ENCODE peak calls at places on chromosomes 1 and 21, in seven cellular contexts. One of them, this sample, is unnamed.

GRCh38 chr1:65717815-65718454 is 74.8 kb upstream of the PDE4B start:
- DNase-seq in astrocyte of the spinal cord: peak
- DNase-seq in RCC 7860: no peak
- DNase-seq in activated T-helper 1 cell treated with anti-CD3 and anti-CD28 coated beads, Interleukin-12 subunit alpha, Interleukin-12 subunit beta, Interleukin-2, Interleukin-4 antibody, amounts not matched to agents 30 ng/mL and 10 ng/mL and 1 ng/mL, durations not matched to agents 14 hours and 24 hours and 36 hours: no peak
- DNase-seq in fibroblast of the aortic adventitia: peak
- DNase-seq in neural crest cell: no peak
- DNase-seq in fibroblast of pulmonary artery: peak
- DNase-seq in this sample: peak

GRCh38 chr1:52386458-52386857 is 17.8 kb downstream of the ORC1 start:
- DNase-seq in fibroblast of the aortic adventitia: no peak
- DNase-seq in astrocyte of the spinal cord: no peak
- DNase-seq in fibroblast of pulmonary artery: no peak
- DNase-seq in neural crest cell: no peak
- DNase-seq in RCC 7860: no peak
- DNase-seq in activated T-helper 1 cell treated with anti-CD3 and anti-CD28 coated beads, Interleukin-12 subunit alpha, Interleukin-12 subunit beta, Interleukin-2, Interleukin-4 antibody, amounts not matched to agents 30 ng/mL and 10 ng/mL and 1 ng/mL, durations not matched to agents 14 hours and 24 hours and 36 hours: no peak
- DNase-seq in this sample: no peak

GRCh38 chr1:85495556-85495955 is 30.6 kb upstream of the DDAH1 start:
- DNase-seq in neural crest cell: no peak
- DNase-seq in astrocyte of the spinal cord: peak
- DNase-seq in activated T-helper 1 cell treated with anti-CD3 and anti-CD28 coated beads, Interleukin-12 subunit alpha, Interleukin-12 subunit beta, Interleukin-2, Interleukin-4 antibody, amounts not matched to agents 30 ng/mL and 10 ng/mL and 1 ng/mL, durations not matched to agents 14 hours and 24 hours and 36 hours: no peak
- DNase-seq in fibroblast of the aortic adventitia: peak
- DNase-seq in fibroblast of pulmonary artery: peak
- DNase-seq in RCC 7860: peak
- DNase-seq in this sample: peak

GRCh38 chr1:2099871-2100774 is 49.9 kb downstream of the PRKCZ start:
- DNase-seq in activated T-helper 1 cell treated with anti-CD3 and anti-CD28 coated beads, Interleukin-12 subunit alpha, Interleukin-12 subunit beta, Interleukin-2, Interleukin-4 antibody, amounts not matched to agents 30 ng/mL and 10 ng/mL and 1 ng/mL, durations not matched to agents 14 hours and 24 hours and 36 hours: no peak
- DNase-seq in fibroblast of pulmonary artery: no peak
- DNase-seq in RCC 7860: no peak
- DNase-seq in neural crest cell: no peak
- DNase-seq in astrocyte of the spinal cord: no peak
- DNase-seq in fibroblast of the aortic adventitia: no peak
- DNase-seq in this sample: no peak

GRCh38 chr1:11138952-11139351 is 39.3 kb upstream of the EXOSC10 start:
- DNase-seq in astrocyte of the spinal cord: peak
- DNase-seq in fibroblast of pulmonary artery: peak
- DNase-seq in fibroblast of the aortic adventitia: peak
- DNase-seq in RCC 7860: no peak
- DNase-seq in activated T-helper 1 cell treated with anti-CD3 and anti-CD28 coated beads, Interleukin-12 subunit alpha, Interleukin-12 subunit beta, Interleukin-2, Interleukin-4 antibody, amounts not matched to agents 30 ng/mL and 10 ng/mL and 1 ng/mL, durations not matched to agents 14 hours and 24 hours and 36 hours: no peak
- DNase-seq in neural crest cell: no peak
- DNase-seq in this sample: peak

GRCh38 chr1:151668090-151668489 is 48.5 kb downstream of the CELF3 start:
- DNase-seq in activated T-helper 1 cell treated with anti-CD3 and anti-CD28 coated beads, Interleukin-12 subunit alpha, Interleukin-12 subunit beta, Interleukin-2, Interleukin-4 antibody, amounts not matched to agents 30 ng/mL and 10 ng/mL and 1 ng/mL, durations not matched to agents 14 hours and 24 hours and 36 hours: no peak
- DNase-seq in astrocyte of the spinal cord: no peak
- DNase-seq in fibroblast of pulmonary artery: no peak
- DNase-seq in fibroblast of the aortic adventitia: no peak
- DNase-seq in RCC 7860: no peak
- DNase-seq in neural crest cell: no peak
- DNase-seq in this sample: no peak

GRCh38 chr1:104780470-104781078 is 1030.9 kb downstream of the AMY1C start:
- DNase-seq in neural crest cell: peak
- DNase-seq in fibroblast of pulmonary artery: peak
- DNase-seq in RCC 7860: peak
- DNase-seq in astrocyte of the spinal cord: peak
- DNase-seq in activated T-helper 1 cell treated with anti-CD3 and anti-CD28 coated beads, Interleukin-12 subunit alpha, Interleukin-12 subunit beta, Interleukin-2, Interleukin-4 antibody, amounts not matched to agents 30 ng/mL and 10 ng/mL and 1 ng/mL, durations not matched to agents 14 hours and 24 hours and 36 hours: no peak
- DNase-seq in fibroblast of the aortic adventitia: peak
- DNase-seq in this sample: no peak

GRCh38 chr1:51792864-51793263 is 85.7 kb downstream of the NRDC start:
- DNase-seq in fibroblast of pulmonary artery: peak
- DNase-seq in neural crest cell: no peak
- DNase-seq in fibroblast of the aortic adventitia: peak
- DNase-seq in RCC 7860: peak
- DNase-seq in activated T-helper 1 cell treated with anti-CD3 and anti-CD28 coated beads, Interleukin-12 subunit alpha, Interleukin-12 subunit beta, Interleukin-2, Interleukin-4 antibody, amounts not matched to agents 30 ng/mL and 10 ng/mL and 1 ng/mL, durations not matched to agents 14 hours and 24 hours and 36 hours: no peak
- DNase-seq in astrocyte of the spinal cord: peak
- DNase-seq in this sample: peak

GRCh38 chr21:36718951-36719501 is 20.1 kb downstream of the SIM2 start:
- DNase-seq in neural crest cell: no peak
- DNase-seq in fibroblast of the aortic adventitia: no peak
- DNase-seq in fibroblast of pulmonary artery: no peak
- DNase-seq in activated T-helper 1 cell treated with anti-CD3 and anti-CD28 coated beads, Interleukin-12 subunit alpha, Interleukin-12 subunit beta, Interleukin-2, Interleukin-4 antibody, amounts not matched to agents 30 ng/mL and 10 ng/mL and 1 ng/mL, durations not matched to agents 14 hours and 24 hours and 36 hours: no peak
- DNase-seq in astrocyte of the spinal cord: no peak
- DNase-seq in RCC 7860: no peak
- DNase-seq in this sample: peak

GRCh38 chr1:89810880-89811279 is 10.0 kb upstream of the LRRC8D start:
- DNase-seq in fibroblast of the aortic adventitia: no peak
- DNase-seq in activated T-helper 1 cell treated with anti-CD3 and anti-CD28 coated beads, Interleukin-12 subunit alpha, Interleukin-12 subunit beta, Interleukin-2, Interleukin-4 antibody, amounts not matched to agents 30 ng/mL and 10 ng/mL and 1 ng/mL, durations not matched to agents 14 hours and 24 hours and 36 hours: no peak
- DNase-seq in fibroblast of pulmonary artery: no peak
- DNase-seq in astrocyte of the spinal cord: no peak
- DNase-seq in neural crest cell: no peak
- DNase-seq in RCC 7860: no peak
- DNase-seq in this sample: no peak

GRCh38 chr1:119714583-119714982 is 2.8 kb downstream of the PHGDH start:
- DNase-seq in fibroblast of pulmonary artery: peak
- DNase-seq in activated T-helper 1 cell treated with anti-CD3 and anti-CD28 coated beads, Interleukin-12 subunit alpha, Interleukin-12 subunit beta, Interleukin-2, Interleukin-4 antibody, amounts not matched to agents 30 ng/mL and 10 ng/mL and 1 ng/mL, durations not matched to agents 14 hours and 24 hours and 36 hours: no peak
- DNase-seq in RCC 7860: no peak
- DNase-seq in neural crest cell: no peak
- DNase-seq in fibroblast of the aortic adventitia: peak
- DNase-seq in astrocyte of the spinal cord: no peak
- DNase-seq in this sample: no peak

GRCh38 chr1:28537457-28538199 is 15.3 kb upstream of the TRNAU1AP start:
- DNase-seq in neural crest cell: no peak
- DNase-seq in fibroblast of pulmonary artery: no peak
- DNase-seq in fibroblast of the aortic adventitia: no peak
- DNase-seq in astrocyte of the spinal cord: no peak
- DNase-seq in RCC 7860: no peak
- DNase-seq in activated T-helper 1 cell treated with anti-CD3 and anti-CD28 coated beads, Interleukin-12 subunit alpha, Interleukin-12 subunit beta, Interleukin-2, Interleukin-4 antibody, amounts not matched to agents 30 ng/mL and 10 ng/mL and 1 ng/mL, durations not matched to agents 14 hours and 24 hours and 36 hours: no peak
- DNase-seq in this sample: peak

GRCh38 chr21:34846601-34847112 is 177.9 kb downstream of the CLIC6 start:
- DNase-seq in fibroblast of pulmonary artery: peak
- DNase-seq in fibroblast of the aortic adventitia: peak
- DNase-seq in astrocyte of the spinal cord: peak
- DNase-seq in neural crest cell: no peak
- DNase-seq in RCC 7860: no peak
- DNase-seq in activated T-helper 1 cell treated with anti-CD3 and anti-CD28 coated beads, Interleukin-12 subunit alpha, Interleukin-12 subunit beta, Interleukin-2, Interleukin-4 antibody, amounts not matched to agents 30 ng/mL and 10 ng/mL and 1 ng/mL, durations not matched to agents 14 hours and 24 hours and 36 hours: no peak
- DNase-seq in this sample: peak

GRCh38 chr1:154669464-154670282 is 61.7 kb upstream of the ADAR start:
- DNase-seq in RCC 7860: peak
- DNase-seq in fibroblast of the aortic adventitia: peak
- DNase-seq in activated T-helper 1 cell treated with anti-CD3 and anti-CD28 coated beads, Interleukin-12 subunit alpha, Interleukin-12 subunit beta, Interleukin-2, Interleukin-4 antibody, amounts not matched to agents 30 ng/mL and 10 ng/mL and 1 ng/mL, durations not matched to agents 14 hours and 24 hours and 36 hours: peak
- DNase-seq in neural crest cell: peak
- DNase-seq in astrocyte of the spinal cord: peak
- DNase-seq in fibroblast of pulmonary artery: peak
- DNase-seq in this sample: peak

GRCh38 chr1:20165522-20165951 is 20.4 kb upstream of the UBXN10 start:
- DNase-seq in activated T-helper 1 cell treated with anti-CD3 and anti-CD28 coated beads, Interleukin-12 subunit alpha, Interleukin-12 subunit beta, Interleukin-2, Interleukin-4 antibody, amounts not matched to agents 30 ng/mL and 10 ng/mL and 1 ng/mL, durations not matched to agents 14 hours and 24 hours and 36 hours: no peak
- DNase-seq in fibroblast of the aortic adventitia: no peak
- DNase-seq in RCC 7860: no peak
- DNase-seq in neural crest cell: no peak
- DNase-seq in astrocyte of the spinal cord: no peak
- DNase-seq in fibroblast of pulmonary artery: peak
- DNase-seq in this sample: peak

GRCh38 chr1:160521554-160521953 is 1.5 kb downstream of the SLAMF6 start:
- DNase-seq in activated T-helper 1 cell treated with anti-CD3 and anti-CD28 coated beads, Interleukin-12 subunit alpha, Interleukin-12 subunit beta, Interleukin-2, Interleukin-4 antibody, amounts not matched to agents 30 ng/mL and 10 ng/mL and 1 ng/mL, durations not matched to agents 14 hours and 24 hours and 36 hours: no peak
- DNase-seq in neural crest cell: no peak
- DNase-seq in RCC 7860: no peak
- DNase-seq in astrocyte of the spinal cord: no peak
- DNase-seq in fibroblast of the aortic adventitia: no peak
- DNase-seq in fibroblast of pulmonary artery: no peak
- DNase-seq in this sample: no peak

GRCh38 chr1:178542554-178543290 is 29.8 kb downstream of the TEX35 start:
- DNase-seq in RCC 7860: peak
- DNase-seq in fibroblast of the aortic adventitia: peak
- DNase-seq in neural crest cell: peak
- DNase-seq in fibroblast of pulmonary artery: peak
- DNase-seq in astrocyte of the spinal cord: peak
- DNase-seq in activated T-helper 1 cell treated with anti-CD3 and anti-CD28 coated beads, Interleukin-12 subunit alpha, Interleukin-12 subunit beta, Interleukin-2, Interleukin-4 antibody, amounts not matched to agents 30 ng/mL and 10 ng/mL and 1 ng/mL, durations not matched to agents 14 hours and 24 hours and 36 hours: peak
- DNase-seq in this sample: peak

GRCh38 chr1:21899267-21899810 is 37.8 kb downstream of the HSPG2 start:
- DNase-seq in activated T-helper 1 cell treated with anti-CD3 and anti-CD28 coated beads, Interleukin-12 subunit alpha, Interleukin-12 subunit beta, Interleukin-2, Interleukin-4 antibody, amounts not matched to agents 30 ng/mL and 10 ng/mL and 1 ng/mL, durations not matched to agents 14 hours and 24 hours and 36 hours: no peak
- DNase-seq in RCC 7860: no peak
- DNase-seq in fibroblast of pulmonary artery: no peak
- DNase-seq in astrocyte of the spinal cord: no peak
- DNase-seq in neural crest cell: no peak
- DNase-seq in fibroblast of the aortic adventitia: no peak
- DNase-seq in this sample: no peak

GRCh38 chr21:45033791-45034555 is 40.4 kb upstream of the ADARB1 start:
- DNase-seq in astrocyte of the spinal cord: no peak
- DNase-seq in activated T-helper 1 cell treated with anti-CD3 and anti-CD28 coated beads, Interleukin-12 subunit alpha, Interleukin-12 subunit beta, Interleukin-2, Interleukin-4 antibody, amounts not matched to agents 30 ng/mL and 10 ng/mL and 1 ng/mL, durations not matched to agents 14 hours and 24 hours and 36 hours: no peak
- DNase-seq in neural crest cell: no peak
- DNase-seq in fibroblast of the aortic adventitia: peak
- DNase-seq in fibroblast of pulmonary artery: peak
- DNase-seq in RCC 7860: no peak
- DNase-seq in this sample: peak

GRCh38 chr1:118116909-118117308 is 68.1 kb downstream of the SPAG17 start:
- DNase-seq in neural crest cell: no peak
- DNase-seq in activated T-helper 1 cell treated with anti-CD3 and anti-CD28 coated beads, Interleukin-12 subunit alpha, Interleukin-12 subunit beta, Interleukin-2, Interleukin-4 antibody, amounts not matched to agents 30 ng/mL and 10 ng/mL and 1 ng/mL, durations not matched to agents 14 hours and 24 hours and 36 hours: no peak
- DNase-seq in fibroblast of pulmonary artery: no peak
- DNase-seq in astrocyte of the spinal cord: no peak
- DNase-seq in RCC 7860: no peak
- DNase-seq in fibroblast of the aortic adventitia: no peak
- DNase-seq in this sample: no peak

GRCh38 chr1:201538618-201539551 is at the start of gene NAV1:
- DNase-seq in neural crest cell: peak
- DNase-seq in fibroblast of pulmonary artery: peak
- DNase-seq in activated T-helper 1 cell treated with anti-CD3 and anti-CD28 coated beads, Interleukin-12 subunit alpha, Interleukin-12 subunit beta, Interleukin-2, Interleukin-4 antibody, amounts not matched to agents 30 ng/mL and 10 ng/mL and 1 ng/mL, durations not matched to agents 14 hours and 24 hours and 36 hours: no peak
- DNase-seq in astrocyte of the spinal cord: peak
- DNase-seq in fibroblast of the aortic adventitia: peak
- DNase-seq in RCC 7860: peak
- DNase-seq in this sample: peak

GRCh38 chr1:7384679-7385078 is 386.4 kb upstream of the VAMP3 start:
- DNase-seq in activated T-helper 1 cell treated with anti-CD3 and anti-CD28 coated beads, Interleukin-12 subunit alpha, Interleukin-12 subunit beta, Interleukin-2, Interleukin-4 antibody, amounts not matched to agents 30 ng/mL and 10 ng/mL and 1 ng/mL, durations not matched to agents 14 hours and 24 hours and 36 hours: no peak
- DNase-seq in fibroblast of the aortic adventitia: no peak
- DNase-seq in RCC 7860: no peak
- DNase-seq in neural crest cell: no peak
- DNase-seq in fibroblast of pulmonary artery: no peak
- DNase-seq in astrocyte of the spinal cord: no peak
- DNase-seq in this sample: no peak

GRCh38 chr1:83815348-83815747 is 183.6 kb downstream of the TTLL7 start:
- DNase-seq in neural crest cell: no peak
- DNase-seq in fibroblast of the aortic adventitia: peak
- DNase-seq in activated T-helper 1 cell treated with anti-CD3 and anti-CD28 coated beads, Interleukin-12 subunit alpha, Interleukin-12 subunit beta, Interleukin-2, Interleukin-4 antibody, amounts not matched to agents 30 ng/mL and 10 ng/mL and 1 ng/mL, durations not matched to agents 14 hours and 24 hours and 36 hours: no peak
- DNase-seq in fibroblast of pulmonary artery: peak
- DNase-seq in RCC 7860: no peak
- DNase-seq in astrocyte of the spinal cord: peak
- DNase-seq in this sample: peak

GRCh38 chr1:93813076-93813475 is 65.9 kb downstream of the DNTTIP2 start:
- DNase-seq in RCC 7860: peak
- DNase-seq in neural crest cell: no peak
- DNase-seq in activated T-helper 1 cell treated with anti-CD3 and anti-CD28 coated beads, Interleukin-12 subunit alpha, Interleukin-12 subunit beta, Interleukin-2, Interleukin-4 antibody, amounts not matched to agents 30 ng/mL and 10 ng/mL and 1 ng/mL, durations not matched to agents 14 hours and 24 hours and 36 hours: no peak
- DNase-seq in astrocyte of the spinal cord: no peak
- DNase-seq in fibroblast of the aortic adventitia: peak
- DNase-seq in fibroblast of pulmonary artery: no peak
- DNase-seq in this sample: peak

GRCh38 chr1:206658264-206658980 is 23.1 kb downstream of the DYRK3 start:
- DNase-seq in astrocyte of the spinal cord: peak
- DNase-seq in RCC 7860: no peak
- DNase-seq in fibroblast of the aortic adventitia: no peak
- DNase-seq in fibroblast of pulmonary artery: no peak
- DNase-seq in activated T-helper 1 cell treated with anti-CD3 and anti-CD28 coated beads, Interleukin-12 subunit alpha, Interleukin-12 subunit beta, Interleukin-2, Interleukin-4 antibody, amounts not matched to agents 30 ng/mL and 10 ng/mL and 1 ng/mL, durations not matched to agents 14 hours and 24 hours and 36 hours: peak
- DNase-seq in neural crest cell: peak
- DNase-seq in this sample: peak

GRCh38 chr1:55575571-55576279 is 360.6 kb upstream of the USP24 start:
- DNase-seq in fibroblast of pulmonary artery: no peak
- DNase-seq in fibroblast of the aortic adventitia: no peak
- DNase-seq in neural crest cell: no peak
- DNase-seq in astrocyte of the spinal cord: no peak
- DNase-seq in activated T-helper 1 cell treated with anti-CD3 and anti-CD28 coated beads, Interleukin-12 subunit alpha, Interleukin-12 subunit beta, Interleukin-2, Interleukin-4 antibody, amounts not matched to agents 30 ng/mL and 10 ng/mL and 1 ng/mL, durations not matched to agents 14 hours and 24 hours and 36 hours: no peak
- DNase-seq in RCC 7860: no peak
- DNase-seq in this sample: no peak

GRCh38 chr1:39142394-39143060 is 62.0 kb upstream of the MACF1 start:
- DNase-seq in RCC 7860: peak
- DNase-seq in activated T-helper 1 cell treated with anti-CD3 and anti-CD28 coated beads, Interleukin-12 subunit alpha, Interleukin-12 subunit beta, Interleukin-2, Interleukin-4 antibody, amounts not matched to agents 30 ng/mL and 10 ng/mL and 1 ng/mL, durations not matched to agents 14 hours and 24 hours and 36 hours: no peak
- DNase-seq in astrocyte of the spinal cord: no peak
- DNase-seq in fibroblast of the aortic adventitia: no peak
- DNase-seq in fibroblast of pulmonary artery: no peak
- DNase-seq in neural crest cell: no peak
- DNase-seq in this sample: no peak

GRCh38 chr1:178599087-178599486 is 86.2 kb downstream of the TEX35 start:
- DNase-seq in fibroblast of pulmonary artery: no peak
- DNase-seq in activated T-helper 1 cell treated with anti-CD3 and anti-CD28 coated beads, Interleukin-12 subunit alpha, Interleukin-12 subunit beta, Interleukin-2, Interleukin-4 antibody, amounts not matched to agents 30 ng/mL and 10 ng/mL and 1 ng/mL, durations not matched to agents 14 hours and 24 hours and 36 hours: no peak
- DNase-seq in fibroblast of the aortic adventitia: no peak
- DNase-seq in neural crest cell: no peak
- DNase-seq in RCC 7860: no peak
- DNase-seq in astrocyte of the spinal cord: no peak
- DNase-seq in this sample: no peak